ENCODE peak calls at places on chromosomes 7 and 10, in six cellular contexts. P is breast epithelium, B is HCT116, Q is A549, C is esophagus muscularis mucosa, V is aorta. F is an unnamed sample.
A peak's percentile ranks its signal among the peaks of the same experiment; 100 is the strongest.

GRCh38 chr10:22475857-22476600 is 130.7 kb downstream of the SPAG6 start:
- DNase-seq in P (no peak), B (no peak), Q (no peak), C (no peak), V (no peak), F (no peak)

GRCh38 chr7:152881893-152882292 is 122.3 kb downstream of the ACTR3B start:
- DNase-seq in P (no peak), B (no peak), Q (no peak), C (no peak), V (no peak), F (no peak)

GRCh38 chr10:42979181-42979580 is 97.7 kb upstream of the RET start:
- DNase-seq in P (no peak), B (no peak), Q (no peak), C (no peak), V (peak; percentile 25), F (no peak)

GRCh38 chr7:134042307-134042706 is 84.8 kb upstream of the LRGUK start:
- DNase-seq in P (no peak), B (no peak), Q (no peak), C (no peak), V (no peak), F (no peak)

GRCh38 chr10:5447071-5447470 is 34.7 kb downstream of the NET1 start:
- DNase-seq in P (no peak), B (no peak), Q (no peak), C (no peak), V (no peak), F (no peak)

GRCh38 chr7:108488902-108489538 is 32.8 kb upstream of the NRCAM start:
- DNase-seq in P (no peak), B (no peak), Q (no peak), C (no peak), V (no peak), F (no peak)

GRCh38 chr10:76411719-76412435 is 980.5 kb downstream of the LRMDA start:
- DNase-seq in P (no peak), B (no peak), Q (no peak), C (no peak), V (no peak), F (peak; percentile 73)

GRCh38 chr7:44087914-44088838 is 5.8 kb upstream of the POLM start:
- DNase-seq in P (no peak), B (no peak), Q (no peak), C (no peak), V (peak; percentile 94), F (peak; percentile 86)

GRCh38 chr10:8404721-8405120 is 350.2 kb downstream of the GATA3 start:
- DNase-seq in P (no peak), B (no peak), Q (no peak), C (no peak), V (no peak), F (no peak)

GRCh38 chr7:131112431-131112830 is 215.2 kb upstream of the MKLN1 start:
- DNase-seq in P (no peak), B (no peak), Q (no peak), C (no peak), V (no peak), F (no peak)

GRCh38 chr10:16756561-16757221 is 60.5 kb downstream of the RSU1 start:
- DNase-seq in P (no peak), B (no peak), Q (no peak), C (peak; percentile 37), V (no peak), F (no peak)

GRCh38 chr7:31251441-31251840 is 89.1 kb downstream of the NEUROD6 start:
- DNase-seq in P (no peak), B (no peak), Q (no peak), C (no peak), V (no peak), F (no peak)

GRCh38 chr7:143013473-143013872 is 13.5 kb downstream of the OR9A2 start:
- DNase-seq in P (peak; percentile 29), B (no peak), Q (no peak), C (no peak), V (no peak), F (no peak)

GRCh38 chr7:137658194-137658900 is 188.4 kb downstream of the DGKI start:
- DNase-seq in P (no peak), B (no peak), Q (no peak), C (no peak), V (no peak), F (no peak)

GRCh38 chr7:75559355-75559986 is 67.4 kb downstream of the SPDYE5 start:
- DNase-seq in P (no peak), B (no peak), Q (no peak), C (no peak), V (no peak), F (no peak)

GRCh38 chr7:13839063-13839462 is 150.4 kb downstream of the ETV1 start:
- DNase-seq in P (no peak), B (no peak), Q (no peak), C (no peak), V (no peak), F (no peak)

GRCh38 chr10:93337309-93337721 is 144.8 kb downstream of the MYOF start:
- DNase-seq in P (no peak), B (no peak), Q (no peak), C (no peak), V (no peak), F (peak; percentile 19)

GRCh38 chr10:28559661-28560060 is 26.7 kb downstream of the WAC start:
- DNase-seq in P (no peak), B (no peak), Q (no peak), C (no peak), V (no peak), F (no peak)

GRCh38 chr7:157520249-157520648 is 183.4 kb downstream of the DNAJB6 start:
- DNase-seq in P (peak; percentile 6), B (no peak), Q (no peak), C (no peak), V (peak; percentile 34), F (no peak)

GRCh38 chr7:76280408-76280807 is 22.1 kb upstream of the HSPB1 start:
- DNase-seq in P (no peak), B (no peak), Q (no peak), C (no peak), V (peak; percentile 73), F (no peak)

GRCh38 chr7:77454802-77455201 is 38.7 kb upstream of the GSAP start:
- DNase-seq in P (no peak), B (no peak), Q (no peak), C (no peak), V (no peak), F (no peak)

GRCh38 chr10:16953270-16953669 is 136.0 kb upstream of the RSU1 start:
- DNase-seq in P (no peak), B (no peak), Q (no peak), C (no peak), V (no peak), F (no peak)

GRCh38 chr10:105538933-105539332 is 897.8 kb downstream of the SORCS3 start:
- DNase-seq in P (no peak), B (no peak), Q (no peak), C (no peak), V (no peak), F (no peak)

GRCh38 chr7:6346581-6346980 is 74.2 kb upstream of the CYTH3 start:
- DNase-seq in P (no peak), B (no peak), Q (no peak), C (no peak), V (no peak), F (no peak)

GRCh38 chr10:80699602-80700039 is 161.9 kb downstream of the SH2D4B start:
- DNase-seq in P (peak; percentile 54), B (peak; percentile 51), Q (peak; percentile 59), C (no peak), V (peak; percentile 94), F (peak; percentile 88)

GRCh38 chr10:96276831-96277230 is 5.5 kb upstream of the BLNK start:
- DNase-seq in P (no peak), B (no peak), Q (no peak), C (no peak), V (no peak), F (no peak)

GRCh38 chr10:96272986-96273280 is 1.6 kb upstream of the BLNK start:
- DNase-seq in P (no peak), B (no peak), Q (no peak), C (no peak), V (no peak), F (no peak)

GRCh38 chr10:96279219-96279641 is 7.9 kb upstream of the BLNK start:
- DNase-seq in P (no peak), B (no peak), Q (no peak), C (no peak), V (no peak), F (no peak)

GRCh38 chr10:96275685-96276418 is 4.5 kb upstream of the BLNK start:
- DNase-seq in P (peak; percentile 83), B (no peak), Q (no peak), C (no peak), V (peak; percentile 79), F (no peak)

GRCh38 chr10:96276426-96276825 is 5.1 kb upstream of the BLNK start:
- DNase-seq in P (no peak), B (no peak), Q (no peak), C (no peak), V (no peak), F (no peak)
- H3K4me1 ChIP-seq in P (no peaks in the 10 kb centered on the region), B (peaks cover under 1% of the 10 kb centered on the region), Q (no peaks in the 10 kb centered on the region), C (peaks cover 6% of the 10 kb centered on the region), V (peaks cover 3% of the 10 kb centered on the region), F (no peaks in the 10 kb centered on the region)

GRCh38 chr10:133328358-133329343 is 8.0 kb downstream of the CALY start:
- DNase-seq in P (no peak), B (no peak), Q (no peak), C (no peak), V (no peak), F (peak; percentile 35)
- H3K4me1 ChIP-seq in P (peaks cover 5% of the 10 kb centered on the region), B (peaks cover 3% of the 10 kb centered on the region), Q (peaks cover 27% of the 10 kb centered on the region), C (peaks cover 22% of the 10 kb centered on the region), V (no peaks in the 10 kb centered on the region), F (no peaks in the 10 kb centered on the region)

DNA sequence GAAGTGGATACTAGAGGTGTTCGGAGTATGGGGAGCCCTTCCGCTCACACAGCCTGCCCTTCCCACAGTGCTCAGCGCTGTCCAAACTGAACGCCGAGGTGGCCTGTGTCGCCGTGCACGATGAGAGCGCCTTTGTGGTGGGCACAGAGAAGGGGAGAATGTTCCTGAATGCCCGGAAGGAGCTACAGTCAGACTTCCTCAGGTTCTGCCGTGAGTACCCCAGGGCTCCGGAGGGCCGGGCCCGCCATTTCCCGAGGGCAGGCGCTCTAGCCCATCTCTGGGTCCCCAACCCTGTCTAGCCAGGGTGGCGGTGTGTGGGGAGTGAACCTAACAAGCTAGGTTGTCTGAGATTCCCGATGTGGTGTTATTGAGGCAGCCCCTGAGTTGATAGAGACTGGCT is 59.1 kb downstream of the GTF2IRD1 start:
- DNase-seq in P (no peak), B (no peak), Q (no peak), C (no peak), V (no peak), F (no peak)
- H3K4me1 ChIP-seq in P (no peaks in the 10 kb centered on the region), B (no peaks in the 10 kb centered on the region), Q (no peaks in the 10 kb centered on the region), C (peaks cover 19% of the 10 kb centered on the region), V (no peaks in the 10 kb centered on the region), F (peaks cover 22% of the 10 kb centered on the region)

GRCh38 chr10:51430506-51430905 is 268.9 kb downstream of the CSTF2T start:
- DNase-seq in P (no peak), B (no peak), Q (no peak), C (no peak), V (no peak), F (no peak)

GRCh38 chr10:51423121-51423452 is 276.3 kb downstream of the CSTF2T start:
- DNase-seq in P (no peak), B (no peak), Q (no peak), C (no peak), V (no peak), F (no peak)

GRCh38 chr10:51422311-51423120 is 276.9 kb downstream of the CSTF2T start:
- DNase-seq in P (peak; percentile 39), B (peak; percentile 16), Q (peak; percentile 13), C (no peak), V (peak; percentile 77), F (no peak)

GRCh38 chr10:51425431-51425830 is 274.0 kb downstream of the CSTF2T start:
- DNase-seq in P (no peak), B (no peak), Q (no peak), C (no peak), V (no peak), F (no peak)

GRCh38 chr10:51427758-51428157 is 271.6 kb downstream of the CSTF2T start:
- DNase-seq in P (no peak), B (no peak), Q (no peak), C (no peak), V (no peak), F (no peak)
- H3K4me1 ChIP-seq in P (no peaks in the 10 kb centered on the region), B (no peaks in the 10 kb centered on the region), Q (no peaks in the 10 kb centered on the region), C (peaks cover 5% of the 10 kb centered on the region), V (peaks cover 2% of the 10 kb centered on the region), F (peaks cover 13% of the 10 kb centered on the region)